ENCODE peak calls at places on chromosomes 12 and 14, in five cellular contexts. S is WTC11, Z is HepG2, K is H1, T is GM12878. I is an unnamed sample.

GRCh38 chr14:101236496-101237240 is 324.6 kb upstream of the DIO3 start:
- DNase-seq in S (no peak), Z (peak), K (no peak), T (no peak), I (no peak)

GRCh38 chr14:104141621-104142091 is 3.3 kb downstream of the KIF26A start:
- DNase-seq in S (peak), Z (no peak), K (no peak), T (no peak), I (no peak)

GRCh38 chr14:75459099-75459741 is 31.4 kb downstream of the JDP2 start:
- DNase-seq in S (no peak), Z (no peak), K (no peak), T (no peak), I (no peak)

GRCh38 chr12:2732290-2732689 is 62.5 kb upstream of the FKBP4 start:
- DNase-seq in S (no peak), Z (no peak), K (no peak), T (no peak), I (no peak)

GRCh38 chr14:103657466-103657865 is 28.5 kb downstream of the KLC1 start:
- DNase-seq in S (no peak), Z (no peak), K (no peak), T (no peak), I (no peak)

GRCh38 chr12:10190558-10191388 is 11.9 kb downstream of the TMEM52B start:
- DNase-seq in S (peak), Z (peak), K (no peak), T (no peak), I (peak)

GRCh38 chr12:120257041-120257821 is 8.3 kb downstream of the PXN start:
- DNase-seq in S (no peak), Z (no peak), K (no peak), T (no peak), I (no peak)

GRCh38 chr14:66496188-66496807 is 10.1 kb downstream of the CCDC196 start:
- DNase-seq in S (no peak), Z (no peak), K (no peak), T (no peak), I (no peak)

GRCh38 chr12:22477166-22477893 is 67.0 kb downstream of the C2CD5 start:
- DNase-seq in S (no peak), Z (no peak), K (no peak), T (no peak), I (no peak)

GRCh38 chr12:48021485-48022179 is 17.4 kb upstream of the COL2A1 start:
- DNase-seq in S (peak), Z (no peak), K (peak), T (no peak), I (no peak)

GRCh38 chr12:57770734-57771133 is 1.2 kb downstream of the METTL1 start:
- DNase-seq in S (no peak), Z (no peak), K (no peak), T (no peak), I (no peak)

GRCh38 chr12:73769337-73769736 is 768.3 kb upstream of the ATXN7L3B start:
- DNase-seq in S (no peak), Z (peak), K (no peak), T (no peak), I (no peak)

GRCh38 chr14:99192823-99193222 is 79.2 kb downstream of the BCL11B start:
- DNase-seq in S (no peak), Z (no peak), K (no peak), T (no peak), I (no peak)

GRCh38 chr14:69882915-69883314 is 3.7 kb downstream of the SMOC1 start:
- DNase-seq in S (no peak), Z (no peak), K (no peak), T (no peak), I (no peak)

GRCh38 chr14:95998656-95999055 is 40.5 kb upstream of the C14orf132 start:
- DNase-seq in S (no peak), Z (no peak), K (no peak), T (no peak), I (no peak)

GRCh38 chr12:100375023-100375737 is 18.3 kb downstream of the SLC17A8 start:
- DNase-seq in S (no peak), Z (no peak), K (no peak), T (no peak), I (no peak)

GRCh38 chr14:38078393-38078792 is 129.3 kb upstream of the SSTR1 start:
- DNase-seq in S (no peak), Z (no peak), K (no peak), T (no peak), I (no peak)

GRCh38 chr12:124861492-124861891 is 2.2 kb downstream of the SCARB1 start:
- DNase-seq in S (no peak), Z (no peak), K (no peak), T (peak), I (peak)

GRCh38 chr12:69266045-69266635 is 26.8 kb downstream of the CPSF6 start:
- DNase-seq in S (no peak), Z (no peak), K (no peak), T (no peak), I (no peak)

GRCh38 chr14:104361921-104362681 is 217.5 kb upstream of the C14orf180 start:
- DNase-seq in S (no peak), Z (no peak), K (no peak), T (no peak), I (no peak)

GRCh38 chr14:62939970-62940369 is 105.3 kb downstream of the KCNH5 start:
- DNase-seq in S (no peak), Z (no peak), K (no peak), T (no peak), I (no peak)

GRCh38 chr12:113325938-113326337 is 9.0 kb downstream of the SLC8B1 start:
- DNase-seq in S (no peak), Z (no peak), K (no peak), T (no peak), I (no peak)

GRCh38 chr14:61719344-61720301 is 24.3 kb downstream of the HIF1A start:
- DNase-seq in S (no peak), Z (no peak), K (no peak), T (no peak), I (no peak)

GRCh38 chr12:44771485-44771884 is 104.6 kb downstream of the NELL2 start:
- DNase-seq in S (no peak), Z (no peak), K (no peak), T (no peak), I (no peak)

GRCh38 chr14:103124501-103125001 is 1.3 kb downstream of the TNFAIP2 start:
- DNase-seq in S (no peak), Z (no peak), K (no peak), T (no peak), I (no peak)

GRCh38 chr12:2555487-2556082 is 239.2 kb upstream of the FKBP4 start:
- DNase-seq in S (no peak), Z (no peak), K (no peak), T (no peak), I (no peak)

GRCh38 chr14:77372304-77372841 is 4.5 kb downstream of the TMED8 start:
- DNase-seq in S (no peak), Z (peak), K (no peak), T (peak), I (no peak)

GRCh38 chr14:74754157-74754556 is 9.0 kb upstream of the YLPM1 start:
- DNase-seq in S (no peak), Z (no peak), K (no peak), T (no peak), I (no peak)

GRCh38 chr14:68401320-68401719 is 391.5 kb downstream of the ZFP36L1 start:
- DNase-seq in S (no peak), Z (no peak), K (no peak), T (no peak), I (no peak)

GRCh38 chr12:49041881-49042484 is 18.6 kb downstream of the KMT2D start:
- DNase-seq in S (no peak), Z (no peak), K (no peak), T (no peak), I (no peak)

GRCh38 chr12:2482938-2483337 is 311.8 kb upstream of the FKBP4 start:
- DNase-seq in S (no peak), Z (no peak), K (no peak), T (no peak), I (no peak)

GRCh38 chr14:62364161-62364560 is 601.9 kb downstream of the SNAPC1 start:
- DNase-seq in S (no peak), Z (no peak), K (no peak), T (no peak), I (no peak)

GRCh38 chr12:124177276-124177950 is 117.5 kb upstream of the RFLNA start:
- DNase-seq in S (no peak), Z (no peak), K (no peak), T (no peak), I (no peak)

GRCh38 chr12:108099085-108099484 is 30.0 kb upstream of the WSCD2 start:
- DNase-seq in S (no peak), Z (no peak), K (no peak), T (no peak), I (peak)
- TF ChIP-seq ATF2 in S (no peak), Z (no peak), K (no peak), T (no peak), I (no peak)

GRCh38 chr14:53715390-53715730 is 241.3 kb downstream of the BMP4 start:
- DNase-seq in S (no peak), Z (peak), K (no peak), T (no peak), I (no peak)
- TF ChIP-seq ATF2 in S (no peak), Z (no peak), K (no peak), T (no peak), I (no peak)

GRCh38 chr14:72613196-72613974 is 280.5 kb downstream of the DPF3 start:
- DNase-seq in S (no peak), Z (no peak), K (no peak), T (no peak), I (no peak)
- TF ChIP-seq ATF2 in S (no peak), Z (no peak), K (no peak), T (no peak), I (no peak)

GRCh38 chr14:55389330-55389729 is 22.3 kb downstream of the ATG14 start:
- DNase-seq in S (no peak), Z (no peak), K (no peak), T (no peak), I (no peak)
- TF ChIP-seq ATF2 in S (no peak), Z (no peak), K (no peak), T (no peak), I (no peak)